ENCODE peak calls at places on chromosomes 16 and 17, in six cellular contexts. V is NCI-H460, I is HTR-8/SVneo, C is fibroblast of pulmonary artery, T is T-helper 17 cell, S is lower leg skin. R is an unnamed sample.
A peak's percentile ranks its signal among the peaks of the same experiment; 100 is the strongest.

GRCh38 chr17:7215136-7215638 is 4.4 kb downstream of the DLG4 start:
- DNase-seq in V (no peak), I (no peak), C (no peak), T (no peak), S (no peak), R (no peak)

GRCh38 chr17:49180303-49180702 is 30.1 kb downstream of the GNGT2 start:
- DNase-seq in V (peak; percentile 62), I (peak; percentile 78), C (peak; percentile 70), T (peak; percentile 46), S (peak; percentile 93), R (peak; percentile 53)

GRCh38 chr16:71287454-71287853 is 1.7 kb downstream of the CMTR2 start:
- DNase-seq in V (no peak), I (no peak), C (no peak), T (no peak), S (no peak), R (no peak)

GRCh38 chr17:77572065-77572601 is 386.4 kb upstream of the TNRC6C start:
- DNase-seq in V (no peak), I (no peak), C (no peak), T (no peak), S (no peak), R (no peak)

GRCh38 chr16:1071561-1072225 is 854 bp upstream of the SSTR5 start:
- DNase-seq in V (no peak), I (no peak), C (no peak), T (no peak), S (no peak), R (no peak)

GRCh38 chr17:81252336-81253329 is 13.5 kb downstream of the NDUFAF8 start:
- DNase-seq in V (no peak), I (no peak), C (no peak), T (no peak), S (no peak), R (peak; percentile 56)

GRCh38 chr16:53029971-53030370 is 22.7 kb downstream of the CHD9NB start:
- DNase-seq in V (no peak), I (no peak), C (no peak), T (no peak), S (no peak), R (no peak)

GRCh38 chr16:12255919-12256665 is 279.6 kb downstream of the SNX29 start:
- DNase-seq in V (no peak), I (no peak), C (no peak), T (no peak), S (no peak), R (peak; percentile 37)

GRCh38 chr17:9971991-9972390 is 66.9 kb upstream of the RCVRN start:
- DNase-seq in V (peak; percentile 23), I (peak; percentile 62), C (peak; percentile 47), T (no peak), S (peak; percentile 95), R (no peak)

GRCh38 chr17:6126768-6127167 is 56.6 kb downstream of the WSCD1 start:
- DNase-seq in V (no peak), I (no peak), C (no peak), T (no peak), S (no peak), R (no peak)

GRCh38 chr17:47844814-47845453 is 3.9 kb upstream of the SCRN2 start:
- DNase-seq in V (no peak), I (no peak), C (peak; percentile 41), T (no peak), S (no peak), R (no peak)

GRCh38 chr16:79887541-79888540 is 287.3 kb upstream of the MAF start:
- DNase-seq in V (no peak), I (no peak), C (no peak), T (no peak), S (no peak), R (no peak)

GRCh38 chr16:27429981-27430441 is 28.0 kb downstream of the IL21R start:
- DNase-seq in V (no peak), I (no peak), C (no peak), T (peak; percentile 2), S (peak; percentile 74), R (no peak)

GRCh38 chr16:50228364-50228868 is 37.9 kb upstream of the ADCY7 start:
- DNase-seq in V (no peak), I (no peak), C (no peak), T (no peak), S (no peak), R (no peak)

GRCh38 chr17:77356109-77356689 is 215.4 kb downstream of the SEC14L1 start:
- DNase-seq in V (no peak), I (peak; percentile 43), C (no peak), T (no peak), S (peak; percentile 76), R (no peak)

GRCh38 chr17:4162366-4162765 is 19.4 kb downstream of the CYB5D2 start:
- DNase-seq in V (no peak), I (no peak), C (no peak), T (no peak), S (no peak), R (no peak)

GRCh38 chr17:71792966-71793365 is 327.9 kb upstream of the SOX9 start:
- DNase-seq in V (no peak), I (peak; percentile 51), C (peak; percentile 46), T (no peak), S (no peak), R (no peak)